ENCODE peak calls at places on chromosome 18, in four cellular contexts. I is psoas muscle, Z is PC-3, B is IMR-90. S is an unnamed sample.

GRCh38 chr18:69580107-69580506 is 179.4 kb downstream of the DOK6 start:
- DNase-seq in Z (no peak), I (no peak), B (peak; percentile 28), S (no peak)

GRCh38 chr18:36629836-36630235 is 199.0 kb downstream of the TPGS2 start:
- DNase-seq in Z (no peak), B (no peak), I (no peak), S (no peak)

GRCh38 chr18:12420831-12421421 is 13.2 kb downstream of the PRELID3A start:
- DNase-seq in B (no peak), I (no peak), Z (no peak), S (no peak)

GRCh38 chr18:43933177-43933576 is 655.9 kb upstream of the SYT4 start:
- DNase-seq in I (no peak), Z (no peak), B (no peak), S (no peak)

GRCh38 chr18:55150001-55150400 is 190.7 kb upstream of the CCDC68 start:
- DNase-seq in B (no peak), I (no peak), Z (no peak), S (no peak)

GRCh38 chr18:32438173-32438572 is 32.5 kb downstream of the GAREM1 start:
- DNase-seq in B (no peak), Z (no peak), I (peak; percentile 60), S (no peak)

GRCh38 chr18:47912343-47912742 is 18.1 kb downstream of the SMAD2 start:
- DNase-seq in Z (no peak), B (no peak), I (no peak), S (peak; percentile 35)

GRCh38 chr18:59839931-59840685 is 59.7 kb upstream of the PMAIP1 start:
- DNase-seq in I (no peak), B (no peak), Z (peak; percentile 36), S (no peak)

GRCh38 chr18:33495278-33495677 is 54.8 kb upstream of the CCDC178 start:
- DNase-seq in B (peak; percentile 13), I (no peak), Z (peak; percentile 31), S (peak; percentile 30)

GRCh38 chr18:6624271-6624670 is 105.2 kb upstream of the ARHGAP28 start:
- DNase-seq in Z (peak; percentile 74), I (no peak), B (peak; percentile 73), S (peak; percentile 71)

GRCh38 chr18:78582898-78583738 is 396.5 kb upstream of the SALL3 start:
- DNase-seq in I (no peak), B (no peak), Z (no peak), S (no peak)

GRCh38 chr18:8450013-8450412 is 159.2 kb upstream of the RAB12 start:
- DNase-seq in I (no peak), Z (peak; percentile 18), B (no peak), S (no peak)

GRCh38 chr18:41585512-41585911 is 369.5 kb upstream of the PIK3C3 start:
- DNase-seq in B (no peak), Z (no peak), I (no peak), S (no peak)

GRCh38 chr18:54127759-54128378 is 96.6 kb downstream of the MBD2 start:
- DNase-seq in I (no peak), B (peak; percentile 54), Z (peak; percentile 76), S (peak; percentile 46)

GRCh38 chr18:24764766-24765165 is 304.3 kb downstream of the HRH4 start:
- DNase-seq in I (no peak), Z (no peak), B (peak; percentile 66), S (no peak)

GRCh38 chr18:42915240-42915791 is 200.2 kb downstream of the RIT2 start:
- DNase-seq in I (no peak), Z (no peak), B (no peak), S (no peak)

GRCh38 chr18:46411862-46412690 is 244.9 kb downstream of the LOXHD1 start:
- DNase-seq in B (no peak), I (peak; percentile 81), Z (no peak), S (peak; percentile 35)

GRCh38 chr18:23573948-23574431 is 12.3 kb downstream of the NPC1 start:
- DNase-seq in B (peak; percentile 72), Z (peak; percentile 81), I (no peak), S (peak; percentile 80)

GRCh38 chr18:25144835-25145234 is 207.1 kb downstream of the ZNF521 start:
- DNase-seq in I (no peak), B (peak; percentile 92), Z (peak; percentile 17), S (no peak)

GRCh38 chr18:67266591-67267237 is 249.8 kb downstream of the DSEL start:
- DNase-seq in I (no peak), B (peak; percentile 59), Z (peak; percentile 75), S (peak; percentile 84)

GRCh38 chr18:36476433-36476832 is 178.9 kb downstream of the FHOD3 start:
- DNase-seq in Z (no peak), I (no peak), B (no peak), S (no peak)

GRCh38 chr18:10376735-10377134 is 77.7 kb upstream of the APCDD1 start:
- DNase-seq in Z (no peak), I (no peak), B (no peak), S (no peak)

GRCh38 chr18:46400449-46400848 is 256.6 kb downstream of the LOXHD1 start:
- DNase-seq in B (no peak), I (no peak), Z (no peak), S (no peak)

DNA sequence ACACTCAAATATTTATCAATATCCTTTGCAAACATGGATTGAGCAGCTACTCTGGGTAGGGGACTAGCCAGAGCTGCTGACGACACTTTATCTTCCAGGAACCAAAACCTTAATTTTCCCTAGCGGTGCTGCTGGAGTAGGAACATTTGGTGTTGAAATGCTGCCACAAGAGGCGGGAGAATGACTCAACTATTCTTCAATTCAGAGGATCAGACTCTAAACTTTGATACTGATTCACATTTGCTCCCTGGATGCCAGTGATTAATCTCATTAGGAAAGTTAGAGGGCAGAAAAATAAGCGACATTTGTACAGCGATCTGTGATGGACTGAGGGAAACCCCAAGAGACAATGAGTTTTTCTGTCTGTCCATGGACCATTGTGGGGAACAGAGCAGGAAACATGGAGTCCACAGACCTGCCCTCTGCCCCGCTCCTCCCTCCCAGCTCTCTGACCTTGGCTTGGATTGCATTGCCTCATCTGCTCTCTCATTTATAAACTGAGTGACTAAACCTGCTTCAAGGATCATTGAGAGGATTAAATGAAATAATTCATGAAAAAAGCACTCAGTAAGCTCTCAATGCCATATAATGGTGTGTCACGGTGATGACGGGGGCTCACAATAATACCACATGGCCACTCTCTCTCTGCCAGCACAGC is 12.6 kb upstream of the EPB41L3 start:
- DNase-seq in B (peak; percentile 67), I (peak; percentile 60), Z (no peak), S (no peak)
- H3K4me3 ChIP-seq in B (no peak overlapping the region), I (no peak overlapping the region), Z (no peak overlapping the region), S (no peak overlapping the region)

DNA sequence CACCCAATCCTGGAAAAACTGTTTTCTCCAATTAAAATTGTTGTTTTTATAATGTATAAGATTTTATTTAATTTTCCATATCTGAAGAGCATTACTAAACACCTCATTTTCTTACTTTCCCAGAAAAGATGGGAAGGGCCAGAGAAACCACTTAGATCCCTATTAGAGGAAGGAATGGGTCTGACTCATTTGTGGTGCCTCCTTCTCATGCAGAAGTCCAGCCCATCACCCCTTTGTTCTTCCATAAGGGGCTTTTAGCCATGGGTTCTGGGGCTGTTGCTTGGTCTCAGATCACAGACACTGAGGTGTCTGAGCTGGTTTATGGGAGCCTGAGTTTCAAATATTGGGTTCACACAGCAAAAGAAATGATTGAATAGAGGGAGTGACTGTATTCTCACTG is 152.2 kb downstream of the ESCO1 start:
- DNase-seq in Z (no peak), B (no peak), I (no peak), S (no peak)
- H3K36me3 ChIP-seq in Z (no peaks in the 10 kb centered on the region), B (no peaks in the 10 kb centered on the region), I (no peaks in the 10 kb centered on the region), S (no peaks in the 10 kb centered on the region)

GRCh38 chr18:13797157-13797611 is 26.8 kb upstream of the MC5R start:
- DNase-seq in Z (peak; percentile 84), I (no peak), B (no peak), S (peak; percentile 89)

GRCh38 chr18:13801260-13801601 is 22.7 kb upstream of the MC5R start:
- DNase-seq in I (no peak), Z (no peak), B (no peak), S (no peak)

GRCh38 chr18:13799396-13799795 is 24.6 kb upstream of the MC5R start:
- DNase-seq in I (no peak), B (no peak), Z (no peak), S (no peak)

GRCh38 chr18:13804305-13804704 is 19.6 kb upstream of the MC5R start:
- DNase-seq in B (no peak), Z (no peak), I (no peak), S (no peak)

DNA sequence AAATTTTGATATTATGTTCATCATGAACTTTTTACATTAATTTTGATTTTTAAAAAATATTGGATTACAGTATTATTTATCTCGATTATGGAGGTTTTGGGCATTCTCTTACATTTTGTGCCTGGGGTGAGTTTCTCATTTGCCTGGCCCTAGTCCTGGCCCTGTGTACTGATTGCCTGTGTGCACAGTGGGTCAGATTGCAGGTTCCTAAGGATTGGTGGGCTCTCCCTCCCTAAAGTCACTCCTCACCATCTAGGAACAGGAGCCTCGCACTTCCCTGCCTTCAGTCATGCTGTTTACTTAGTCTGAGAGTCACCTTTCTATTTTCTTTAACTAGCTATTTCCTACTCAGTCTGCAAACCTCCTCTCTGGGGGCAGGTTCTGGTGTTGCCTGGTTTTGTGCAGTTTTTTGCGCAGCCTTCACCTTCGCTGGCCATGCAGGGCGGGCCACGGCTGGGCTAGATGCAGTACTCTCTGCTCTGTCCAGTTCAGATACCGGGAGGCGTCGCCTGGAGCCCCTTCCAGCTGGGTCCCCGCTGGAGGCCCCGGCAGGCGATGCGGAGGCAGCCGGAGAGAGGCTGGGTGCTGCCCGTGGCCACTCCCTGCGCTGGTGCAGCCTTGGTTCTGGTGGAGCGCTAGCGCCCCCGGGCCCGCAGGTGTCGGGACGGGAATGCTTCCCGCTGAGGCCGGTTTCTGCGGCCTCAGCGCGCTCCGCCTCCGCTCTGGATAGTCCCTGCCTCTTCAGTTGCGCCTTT is 23.3 kb upstream of the MC5R start:
- DNase-seq in B (peak; percentile 18), I (peak; percentile 69), Z (peak; percentile 85), S (peak; percentile 59)
- H3K4me3 ChIP-seq in B (peak overlapping the region; percentile 35), I (peak overlapping the region; percentile 55), Z (peak overlapping the region; percentile 65), S (peak overlapping the region; percentile 23)

GRCh38 chr18:79723628-79724027 is 44.0 kb downstream of the CTDP1 start:
- DNase-seq in I (no peak), Z (no peak), B (no peak), S (no peak)

GRCh38 chr18:79725486-79725885 is 45.9 kb downstream of the CTDP1 start:
- DNase-seq in B (no peak), I (no peak), Z (no peak), S (no peak)

GRCh38 chr18:79723036-79723435 is 43.4 kb downstream of the CTDP1 start:
- DNase-seq in B (no peak), Z (no peak), I (no peak), S (no peak)

GRCh38 chr18:79726721-79727120 is 47.1 kb downstream of the CTDP1 start:
- DNase-seq in I (no peak), Z (no peak), B (no peak), S (no peak)

DNA sequence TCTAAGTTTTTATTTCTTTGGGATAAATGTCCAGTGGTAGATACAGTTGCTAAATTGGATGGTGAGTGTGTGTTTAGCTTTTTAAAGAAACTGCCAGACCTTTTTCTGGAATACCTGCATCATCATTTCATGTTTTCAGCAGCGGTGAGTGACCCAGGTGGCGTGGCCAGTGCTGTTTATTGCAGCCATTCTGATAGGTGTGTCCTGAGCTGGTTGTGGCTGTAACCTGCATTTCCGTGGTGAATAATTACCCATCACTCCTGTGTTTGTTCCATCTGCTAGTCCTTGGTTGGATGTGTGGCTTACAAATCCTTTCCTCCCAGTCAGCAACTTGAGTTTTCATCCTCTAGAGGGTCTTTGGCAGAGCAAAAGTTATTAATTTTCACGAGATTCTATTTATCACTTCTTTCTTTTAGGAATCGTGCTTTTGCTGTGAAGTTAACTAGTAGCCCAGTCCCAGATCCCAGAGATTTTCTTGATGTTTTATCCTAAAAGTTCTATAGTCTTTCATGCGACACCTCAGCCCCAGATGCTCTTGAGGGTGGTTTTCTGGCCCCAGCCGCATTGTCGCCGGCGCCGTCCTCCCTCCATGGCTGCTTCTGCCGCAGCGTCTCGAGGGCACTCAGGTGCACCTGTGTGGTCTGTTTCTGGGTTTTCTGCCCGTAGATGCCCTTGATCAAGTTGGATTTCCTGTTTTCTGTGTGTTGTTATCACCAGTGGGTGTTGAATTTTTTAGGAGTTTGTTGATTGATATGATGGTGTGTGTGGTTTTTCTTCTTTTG is 44.9 kb downstream of the CTDP1 start:
- DNase-seq in I (no peak), Z (no peak), B (no peak), S (no peak)
- H3K36me3 ChIP-seq in I (no peaks in the 10 kb centered on the region), Z (peaks cover 20% of the 10 kb centered on the region), B (peaks cover 58% of the 10 kb centered on the region), S (peaks cover 17% of the 10 kb centered on the region)

S was measured in bronchial epithelial cell.